ENCODE peak calls at places on chromosome 7, in five cellular contexts. N is neuronal stem cell, I is cardiac muscle cell, M is uterus, L is A549. H is an unnamed sample. For H3K4me1, the result is how much of the 10 kb centered on the place peaks cover.

GRCh38 chr7:153022796-153023592 is 263.4 kb downstream of the ACTR3B start:
- DNase-seq in L (no peak), N (no peak), M (no peak), I (no peak), H (no peak)

GRCh38 chr7:48525726-48526374 is 354.6 kb downstream of the ABCA13 start:
- DNase-seq in N (no peak), L (no peak), M (no peak), I (no peak), H (no peak)

GRCh38 chr7:93889261-93889660 is 1.3 kb downstream of the TFPI2 start:
- DNase-seq in N (no peak), L (peak), I (no peak), M (no peak), H (no peak)

GRCh38 chr7:127347567-127348246 is 44.8 kb downstream of the ZNF800 start:
- DNase-seq in N (peak), L (peak), I (peak), M (peak), H (peak)

GRCh38 chr7:138898255-138898654 is 82.9 kb downstream of the KIAA1549 start:
- DNase-seq in L (no peak), I (no peak), M (no peak), N (no peak), H (no peak)

GRCh38 chr7:120991570-120991969 is 3.1 kb downstream of the CPED1 start:
- DNase-seq in N (no peak), L (no peak), I (no peak), M (no peak), H (no peak)

GRCh38 chr7:36227223-36227622 is 74.2 kb downstream of the EEPD1 start:
- DNase-seq in M (peak), I (no peak), N (no peak), L (no peak), H (peak)

GRCh38 chr7:42128703-42129102 is 108.3 kb downstream of the GLI3 start:
- DNase-seq in N (no peak), M (no peak), I (no peak), L (peak), H (no peak)

GRCh38 chr7:151425670-151426075 is 14.3 kb downstream of the CRYGN start:
- DNase-seq in I (no peak), M (no peak), L (peak), N (no peak), H (no peak)

GRCh38 chr7:118305686-118306085 is 81.2 kb downstream of the ANKRD7 start:
- DNase-seq in N (no peak), I (no peak), L (no peak), M (no peak), H (no peak)

GRCh38 chr7:48424731-48425130 is 253.5 kb downstream of the ABCA13 start:
- DNase-seq in M (no peak), L (peak), N (peak), I (peak), H (no peak)

GRCh38 chr7:12550956-12551355 is 19.6 kb upstream of the SCIN start:
- DNase-seq in N (no peak), L (no peak), M (no peak), I (no peak), H (no peak)

GRCh38 chr7:25025218-25025671 is 45.3 kb upstream of the OSBPL3 start:
- DNase-seq in M (no peak), N (no peak), L (peak), I (peak), H (no peak)

GRCh38 chr7:115085421-115085820 is 163.5 kb downstream of the MDFIC start:
- DNase-seq in N (no peak), M (no peak), L (no peak), I (no peak), H (no peak)

GRCh38 chr7:5699951-5700384 is 81.5 kb downstream of the RNF216 start:
- DNase-seq in M (no peak), N (no peak), L (no peak), I (no peak), H (no peak)

GRCh38 chr7:149773446-149774236 is at the start of gene ZNF467:
- DNase-seq in I (peak), N (no peak), M (peak), L (peak), H (peak)

GRCh38 chr7:42485171-42485838 is 248.3 kb upstream of the GLI3 start:
- DNase-seq in N (no peak), L (no peak), M (no peak), I (no peak), H (no peak)

GRCh38 chr7:28732037-28732869 is 225.9 kb downstream of the TRIL start:
- DNase-seq in N (no peak), I (no peak), L (peak), M (no peak), H (peak)

GRCh38 chr7:46007990-46008643 is 87.0 kb upstream of the IGFBP3 start:
- DNase-seq in N (no peak), M (peak), L (peak), I (no peak), H (no peak)

GRCh38 chr7:123655614-123656013 is at the start of gene LMOD2:
- DNase-seq in L (no peak), N (no peak), M (no peak), I (peak), H (peak)

GRCh38 chr7:45653209-45653907 is 79.2 kb downstream of the ADCY1 start:
- DNase-seq in N (no peak), I (no peak), M (no peak), L (no peak), H (no peak)

GRCh38 chr7:119472398-119473038 is 800.5 kb upstream of the KCND2 start:
- DNase-seq in I (peak), M (no peak), L (no peak), N (no peak), H (no peak)

GRCh38 chr7:41447106-41448042 is 255.5 kb downstream of the INHBA start:
- DNase-seq in N (no peak), I (peak), M (no peak), L (no peak), H (no peak)

GRCh38 chr7:103905997-103906396 is 83.5 kb downstream of the RELN start:
- DNase-seq in M (no peak), N (no peak), L (no peak), I (no peak), H (no peak)

GRCh38 chr7:24905996-24906770 is 73.8 kb downstream of the OSBPL3 start:
- DNase-seq in I (no peak), L (no peak), M (no peak), N (no peak), H (no peak)

GRCh38 chr7:142745091-142745635 is 4.1 kb upstream of the PRSS1 start:
- DNase-seq in N (no peak), I (no peak), L (no peak), M (no peak), H (no peak)

GRCh38 chr7:65946895-65947294 is 35.1 kb downstream of the GUSB start:
- DNase-seq in M (peak), L (peak), N (no peak), I (no peak), H (no peak)

GRCh38 chr7:95276114-95276513 is 48.2 kb downstream of the PON1 start:
- DNase-seq in N (no peak), M (no peak), L (no peak), I (no peak), H (no peak)

GRCh38 chr7:68573271-68574000 is 1024.8 kb upstream of the AUTS2 start:
- DNase-seq in I (no peak), N (no peak), M (no peak), L (no peak), H (no peak)

GRCh38 chr7:115034515-115034914 is 112.6 kb downstream of the MDFIC start:
- DNase-seq in I (no peak), N (no peak), L (no peak), M (no peak), H (no peak)

GRCh38 chr7:35424869-35425495 is 171.1 kb upstream of the TBX20 start:
- DNase-seq in N (peak), L (peak), I (peak), M (no peak), H (peak)

GRCh38 chr7:17849504-17849903 is 90.8 kb downstream of the SNX13 start:
- DNase-seq in N (no peak), M (no peak), I (peak), L (no peak), H (no peak)

GRCh38 chr7:101066141-101066857 is 19.0 kb upstream of the TRIM56 start:
- DNase-seq in N (no peak), I (no peak), L (no peak), M (no peak), H (peak)

GRCh38 chr7:124152859-124153692 is 120.2 kb upstream of the TMEM229A start:
- DNase-seq in M (no peak), N (peak), L (peak), I (peak), H (no peak)

GRCh38 chr7:101410743-101411476 is 48.2 kb downstream of the COL26A1 start:
- DNase-seq in M (no peak), N (peak), I (peak), L (peak), H (peak)

GRCh38 chr7:45102785-45103712 is 8.4 kb downstream of the TBRG4 start:
- DNase-seq in L (no peak), M (no peak), N (no peak), I (no peak), H (no peak)

GRCh38 chr7:74031403-74032190 is 3.6 kb downstream of the ELN start:
- DNase-seq in N (no peak), M (no peak), I (no peak), L (no peak), H (no peak)

GRCh38 chr7:150941983-150942590 is 36.0 kb downstream of the KCNH2 start:
- DNase-seq in I (peak), N (no peak), M (peak), L (no peak), H (peak)

GRCh38 chr7:102107474-102108104 is 179.1 kb upstream of the SH2B2 start:
- DNase-seq in M (no peak), L (no peak), N (no peak), I (no peak), H (no peak)

GRCh38 chr7:879706-880105 is 3.4 kb downstream of the GET4 start:
- DNase-seq in N (no peak), L (no peak), I (no peak), M (no peak), H (no peak)
- H3K4me1 ChIP-seq in N (under half), L (under half), I (under half), M (under half), H (half or more)

DNA sequence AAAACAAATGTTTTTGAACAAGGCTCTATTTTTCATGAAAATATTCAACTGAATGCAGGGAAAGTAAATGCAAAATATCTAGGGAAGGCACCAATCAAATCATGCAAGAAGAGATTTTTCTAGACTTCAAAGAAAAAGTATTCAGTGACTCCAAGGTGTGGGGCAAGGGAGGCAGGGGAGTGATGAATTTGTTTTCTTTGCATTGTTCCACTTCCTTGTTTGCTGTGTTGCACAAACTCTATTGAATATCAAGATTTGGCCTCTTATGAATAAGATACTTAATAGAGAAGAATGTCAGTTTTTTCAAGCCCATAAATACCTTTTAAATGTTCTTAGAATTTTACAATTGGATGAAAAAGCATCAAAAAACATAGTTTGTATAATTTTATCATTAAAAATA is 26.4 kb downstream of the STEAP1 start:
- DNase-seq in M (no peak), N (no peak), L (peak), I (no peak), H (no peak)
- H3K27ac ChIP-seq in M (no peak), N (no peak), L (peak), I (no peak), H (no peak)

DNA sequence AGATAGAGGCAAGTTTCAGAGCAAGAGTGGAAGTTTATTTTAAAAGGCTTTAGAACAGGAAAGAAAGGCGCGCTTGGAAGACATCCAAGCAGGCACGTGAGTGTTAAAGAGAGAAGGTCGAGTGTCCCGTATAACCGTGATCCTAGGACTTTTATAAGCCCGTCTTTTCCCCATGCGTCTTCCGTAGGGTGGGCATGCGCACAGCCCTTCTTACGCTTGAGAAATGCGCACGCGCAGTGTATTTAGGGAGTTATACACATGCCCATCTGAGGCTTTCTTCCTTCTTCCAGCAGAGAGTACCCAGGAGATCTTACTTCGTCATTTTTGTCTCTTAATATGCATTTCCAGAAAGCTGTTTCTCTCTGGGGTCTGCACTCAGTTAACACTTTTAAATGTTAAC is 52.4 kb downstream of the CALD1 start:
- DNase-seq in L (no peak), N (no peak), I (no peak), M (no peak), H (peak)
- H3K4me3 ChIP-seq in L (no peak), N (no peak), I (no peak), M (no peak), H (peak)

GRCh38 chr7:157347217-157347904 is 10.6 kb downstream of the DNAJB6 start:
- DNase-seq in L (peak), I (no peak), M (peak), N (no peak), H (peak)
- H3K4me1 ChIP-seq in L (under half), I (under half), M (under half), N (under half), H (half or more)

GRCh38 chr7:51144178-51144577 is 172.4 kb downstream of the COBL start:
- DNase-seq in M (no peak), N (no peak), I (no peak), L (no peak), H (no peak)
- H3K27ac ChIP-seq in M (no peak), N (no peak), I (no peak), L (no peak), H (no peak)

DNA sequence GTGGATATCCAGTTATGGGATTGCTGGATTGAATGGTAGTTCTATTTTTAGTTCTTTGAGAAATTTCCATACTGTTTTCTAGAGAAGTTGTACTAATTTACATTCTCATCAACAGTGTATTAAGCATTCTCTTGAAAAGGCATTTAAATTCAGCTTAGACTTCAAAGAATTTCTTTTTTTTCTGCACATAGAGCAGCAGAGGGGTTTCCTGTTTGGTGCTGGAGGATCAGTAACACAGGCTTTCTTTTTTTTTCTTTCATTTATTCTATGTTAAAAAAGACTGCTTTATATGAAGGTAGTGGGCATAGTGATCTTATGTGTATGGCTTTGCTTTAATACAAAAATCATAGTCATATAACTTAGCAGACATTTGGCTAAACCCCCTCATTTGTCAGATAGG is 47.6 kb upstream of the TARP start:
- DNase-seq in N (no peak), L (no peak), M (no peak), I (no peak), H (no peak)
- H3K4me3 ChIP-seq in N (no peak), L (no peak), M (no peak), I (no peak), H (no peak)